ENCODE peak calls at places on chromosomes 13 and 19, in ten cellular contexts. One of them, this sample, is unnamed.
A peak's percentile ranks its signal among the peaks of the same experiment; 100 is the strongest.

GRCh38 chr19:55451522-55452380 is 8.7 kb upstream of the SHISA7 start:
- DNase-seq in pancreas: no peak
- DNase-seq in ovary: no peak
- DNase-seq in fibroblast of lung: no peak
- DNase-seq in upper lobe of right lung: no peak
- DNase-seq in tibial artery: no peak
- DNase-seq in spleen: no peak
- DNase-seq in breast epithelium: no peak
- DNase-seq in cardiac muscle cell: no peak
- DNase-seq in ascending aorta: no peak
- DNase-seq in this sample: no peak

GRCh38 chr19:56639217-56639616 is 3.7 kb upstream of the SMIM17 start:
- DNase-seq in pancreas: no peak
- DNase-seq in ovary: no peak
- DNase-seq in fibroblast of lung: peak; percentile 6
- DNase-seq in upper lobe of right lung: no peak
- DNase-seq in tibial artery: no peak
- DNase-seq in spleen: no peak
- DNase-seq in breast epithelium: no peak
- DNase-seq in cardiac muscle cell: peak; percentile 46
- DNase-seq in ascending aorta: no peak
- DNase-seq in this sample: no peak

GRCh38 chr13:112619730-112620639 is 32.0 kb upstream of the TUBGCP3 start:
- DNase-seq in pancreas: no peak
- DNase-seq in ovary: no peak
- DNase-seq in fibroblast of lung: peak; percentile 22
- DNase-seq in upper lobe of right lung: no peak
- DNase-seq in tibial artery: no peak
- DNase-seq in spleen: peak; percentile 30
- DNase-seq in breast epithelium: no peak
- DNase-seq in cardiac muscle cell: peak; percentile 86
- DNase-seq in ascending aorta: no peak
- DNase-seq in this sample: no peak

GRCh38 chr13:75353786-75354193 is 128.2 kb downstream of the TBC1D4 start:
- DNase-seq in pancreas: no peak
- DNase-seq in ovary: no peak
- DNase-seq in fibroblast of lung: no peak
- DNase-seq in upper lobe of right lung: no peak
- DNase-seq in tibial artery: no peak
- DNase-seq in spleen: no peak
- DNase-seq in breast epithelium: no peak
- DNase-seq in cardiac muscle cell: no peak
- DNase-seq in ascending aorta: no peak
- DNase-seq in this sample: no peak

GRCh38 chr13:76803831-76804230 is 82.4 kb downstream of the KCTD12 start:
- DNase-seq in pancreas: no peak
- DNase-seq in ovary: no peak
- DNase-seq in fibroblast of lung: no peak
- DNase-seq in upper lobe of right lung: no peak
- DNase-seq in tibial artery: peak; percentile 34
- DNase-seq in spleen: no peak
- DNase-seq in breast epithelium: no peak
- DNase-seq in cardiac muscle cell: no peak
- DNase-seq in ascending aorta: no peak
- DNase-seq in this sample: no peak

GRCh38 chr19:19049406-19049805 is 14.4 kb upstream of the SLC25A42 start:
- DNase-seq in pancreas: no peak
- DNase-seq in ovary: no peak
- DNase-seq in fibroblast of lung: peak; percentile 28
- DNase-seq in upper lobe of right lung: no peak
- DNase-seq in tibial artery: no peak
- DNase-seq in spleen: no peak
- DNase-seq in breast epithelium: no peak
- DNase-seq in cardiac muscle cell: no peak
- DNase-seq in ascending aorta: no peak
- DNase-seq in this sample: no peak

GRCh38 chr13:30779608-30780007 is 44.3 kb downstream of the ALOX5AP start:
- DNase-seq in pancreas: no peak
- DNase-seq in ovary: no peak
- DNase-seq in fibroblast of lung: no peak
- DNase-seq in upper lobe of right lung: no peak
- DNase-seq in tibial artery: no peak
- DNase-seq in spleen: no peak
- DNase-seq in breast epithelium: no peak
- DNase-seq in cardiac muscle cell: no peak
- DNase-seq in ascending aorta: no peak
- DNase-seq in this sample: no peak

GRCh38 chr13:50866817-50867640 is 23.5 kb upstream of the DLEU7 start:
- DNase-seq in pancreas: no peak
- DNase-seq in ovary: no peak
- DNase-seq in fibroblast of lung: no peak
- DNase-seq in upper lobe of right lung: no peak
- DNase-seq in tibial artery: no peak
- DNase-seq in spleen: no peak
- DNase-seq in breast epithelium: no peak
- DNase-seq in cardiac muscle cell: no peak
- DNase-seq in ascending aorta: no peak
- DNase-seq in this sample: no peak

GRCh38 chr19:31503211-31503610 is 154.0 kb upstream of the TSHZ3 start:
- DNase-seq in pancreas: no peak
- DNase-seq in ovary: no peak
- DNase-seq in fibroblast of lung: no peak
- DNase-seq in upper lobe of right lung: no peak
- DNase-seq in tibial artery: no peak
- DNase-seq in spleen: no peak
- DNase-seq in breast epithelium: no peak
- DNase-seq in cardiac muscle cell: no peak
- DNase-seq in ascending aorta: no peak
- DNase-seq in this sample: no peak

GRCh38 chr19:39310558-39311311 is 9.9 kb downstream of the LRFN1 start:
- DNase-seq in pancreas: no peak
- DNase-seq in ovary: no peak
- DNase-seq in fibroblast of lung: no peak
- DNase-seq in upper lobe of right lung: no peak
- DNase-seq in tibial artery: no peak
- DNase-seq in spleen: peak; percentile 32
- DNase-seq in breast epithelium: no peak
- DNase-seq in cardiac muscle cell: peak; percentile 68
- DNase-seq in ascending aorta: no peak
- DNase-seq in this sample: no peak

GRCh38 chr13:106101201-106101600 is 434.3 kb downstream of the EFNB2 start:
- DNase-seq in pancreas: no peak
- DNase-seq in ovary: no peak
- DNase-seq in fibroblast of lung: no peak
- DNase-seq in upper lobe of right lung: no peak
- DNase-seq in tibial artery: no peak
- DNase-seq in spleen: no peak
- DNase-seq in breast epithelium: no peak
- DNase-seq in cardiac muscle cell: no peak
- DNase-seq in ascending aorta: no peak
- DNase-seq in this sample: no peak

GRCh38 chr13:106103779-106104178 is 431.7 kb downstream of the EFNB2 start:
- DNase-seq in pancreas: no peak
- DNase-seq in ovary: no peak
- DNase-seq in fibroblast of lung: no peak
- DNase-seq in upper lobe of right lung: no peak
- DNase-seq in tibial artery: no peak
- DNase-seq in spleen: no peak
- DNase-seq in breast epithelium: no peak
- DNase-seq in cardiac muscle cell: no peak
- DNase-seq in ascending aorta: no peak
- DNase-seq in this sample: no peak

GRCh38 chr13:106105153-106105552 is 430.3 kb downstream of the EFNB2 start:
- DNase-seq in pancreas: no peak
- DNase-seq in ovary: no peak
- DNase-seq in fibroblast of lung: no peak
- DNase-seq in upper lobe of right lung: no peak
- DNase-seq in tibial artery: no peak
- DNase-seq in spleen: no peak
- DNase-seq in breast epithelium: no peak
- DNase-seq in cardiac muscle cell: no peak
- DNase-seq in ascending aorta: no peak
- DNase-seq in this sample: no peak

GRCh38 chr13:106104281-106104901 is 431.1 kb downstream of the EFNB2 start:
- DNase-seq in pancreas: no peak
- DNase-seq in ovary: no peak
- DNase-seq in fibroblast of lung: peak; percentile 83
- DNase-seq in upper lobe of right lung: no peak
- DNase-seq in tibial artery: no peak
- DNase-seq in spleen: no peak
- DNase-seq in breast epithelium: no peak
- DNase-seq in cardiac muscle cell: no peak
- DNase-seq in ascending aorta: no peak
- DNase-seq in this sample: no peak

DNA sequence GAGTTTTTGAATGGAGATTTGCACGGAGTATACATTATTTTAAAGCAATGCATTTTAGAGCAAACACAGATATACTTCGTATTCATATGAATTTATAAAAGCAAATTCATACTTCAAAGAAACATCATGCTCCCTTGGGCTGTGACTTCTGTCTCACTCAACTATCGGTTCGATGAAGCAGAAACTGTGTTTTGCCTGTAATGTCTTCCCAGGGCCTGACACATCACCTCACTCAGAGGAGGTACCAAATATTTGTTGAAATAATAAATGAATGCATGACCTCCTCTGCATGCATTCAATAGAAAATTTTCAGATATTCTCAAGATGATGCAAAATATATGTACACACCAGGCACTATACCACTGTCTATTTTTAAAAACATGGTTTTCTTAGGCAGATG is 432.7 kb downstream of the EFNB2 start:
- DNase-seq in pancreas: no peak
- DNase-seq in ovary: no peak
- DNase-seq in fibroblast of lung: no peak
- DNase-seq in upper lobe of right lung: no peak
- DNase-seq in tibial artery: no peak
- DNase-seq in spleen: no peak
- DNase-seq in breast epithelium: no peak
- DNase-seq in cardiac muscle cell: no peak
- DNase-seq in ascending aorta: no peak
- DNase-seq in this sample: no peak
- H3K4me1 ChIP-seq in pancreas: no peaks in the 10 kb centered on the region
- H3K4me1 ChIP-seq in ovary: no peaks in the 10 kb centered on the region
- H3K4me1 ChIP-seq in fibroblast of lung: peaks cover 11% of the 10 kb centered on the region
- H3K4me1 ChIP-seq in upper lobe of right lung: no peaks in the 10 kb centered on the region
- H3K4me1 ChIP-seq in tibial artery: no peaks in the 10 kb centered on the region
- H3K4me1 ChIP-seq in spleen: no peaks in the 10 kb centered on the region
- H3K4me1 ChIP-seq in breast epithelium: no peaks in the 10 kb centered on the region
- H3K4me1 ChIP-seq in cardiac muscle cell: peaks cover 13% of the 10 kb centered on the region
- H3K4me1 ChIP-seq in ascending aorta: no peaks in the 10 kb centered on the region
- H3K4me1 ChIP-seq in this sample: peaks cover 17% of the 10 kb centered on the region

GRCh38 chr19:13505761-13506549 is at the start of gene CACNA1A:
- DNase-seq in pancreas: no peak
- DNase-seq in ovary: no peak
- DNase-seq in fibroblast of lung: no peak
- DNase-seq in upper lobe of right lung: no peak
- DNase-seq in tibial artery: no peak
- DNase-seq in spleen: no peak
- DNase-seq in breast epithelium: no peak
- DNase-seq in cardiac muscle cell: peak; percentile 69
- DNase-seq in ascending aorta: no peak
- DNase-seq in this sample: no peak

GRCh38 chr19:13505164-13505695 is 1.0 kb downstream of the CACNA1A start:
- DNase-seq in pancreas: no peak
- DNase-seq in ovary: no peak
- DNase-seq in fibroblast of lung: no peak
- DNase-seq in upper lobe of right lung: no peak
- DNase-seq in tibial artery: no peak
- DNase-seq in spleen: no peak
- DNase-seq in breast epithelium: no peak
- DNase-seq in cardiac muscle cell: no peak
- DNase-seq in ascending aorta: no peak
- DNase-seq in this sample: no peak

GRCh38 chr19:13506550-13506878 is 235 bp upstream of the CACNA1A start:
- DNase-seq in pancreas: no peak
- DNase-seq in ovary: no peak
- DNase-seq in fibroblast of lung: no peak
- DNase-seq in upper lobe of right lung: no peak
- DNase-seq in tibial artery: no peak
- DNase-seq in spleen: no peak
- DNase-seq in breast epithelium: no peak
- DNase-seq in cardiac muscle cell: peak; percentile 23
- DNase-seq in ascending aorta: no peak
- DNase-seq in this sample: no peak

GRCh38 chr19:13503570-13504235 is 2.6 kb downstream of the CACNA1A start:
- DNase-seq in pancreas: no peak
- DNase-seq in ovary: no peak
- DNase-seq in fibroblast of lung: no peak
- DNase-seq in upper lobe of right lung: no peak
- DNase-seq in tibial artery: no peak
- DNase-seq in spleen: no peak
- DNase-seq in breast epithelium: no peak
- DNase-seq in cardiac muscle cell: no peak
- DNase-seq in ascending aorta: no peak
- DNase-seq in this sample: no peak

GRCh38 chr19:13507053-13507611 is 853 bp upstream of the CACNA1A start:
- DNase-seq in pancreas: no peak
- DNase-seq in ovary: no peak
- DNase-seq in fibroblast of lung: no peak
- DNase-seq in upper lobe of right lung: no peak
- DNase-seq in tibial artery: no peak
- DNase-seq in spleen: no peak
- DNase-seq in breast epithelium: no peak
- DNase-seq in cardiac muscle cell: peak; percentile 18
- DNase-seq in ascending aorta: no peak
- DNase-seq in this sample: no peak
- H3K4me3 ChIP-seq in pancreas: no peak overlapping the region
- H3K4me3 ChIP-seq in ovary: no peak overlapping the region
- H3K4me3 ChIP-seq in fibroblast of lung: no peak overlapping the region
- H3K4me3 ChIP-seq in upper lobe of right lung: no peak overlapping the region
- H3K4me3 ChIP-seq in tibial artery: no peak overlapping the region
- H3K4me3 ChIP-seq in spleen: no peak overlapping the region
- H3K4me3 ChIP-seq in breast epithelium: no peak overlapping the region
- H3K4me3 ChIP-seq in cardiac muscle cell: peak overlapping the region; percentile 56
- H3K4me3 ChIP-seq in ascending aorta: no peak overlapping the region
- H3K4me3 ChIP-seq in this sample: no peak overlapping the region

DNA sequence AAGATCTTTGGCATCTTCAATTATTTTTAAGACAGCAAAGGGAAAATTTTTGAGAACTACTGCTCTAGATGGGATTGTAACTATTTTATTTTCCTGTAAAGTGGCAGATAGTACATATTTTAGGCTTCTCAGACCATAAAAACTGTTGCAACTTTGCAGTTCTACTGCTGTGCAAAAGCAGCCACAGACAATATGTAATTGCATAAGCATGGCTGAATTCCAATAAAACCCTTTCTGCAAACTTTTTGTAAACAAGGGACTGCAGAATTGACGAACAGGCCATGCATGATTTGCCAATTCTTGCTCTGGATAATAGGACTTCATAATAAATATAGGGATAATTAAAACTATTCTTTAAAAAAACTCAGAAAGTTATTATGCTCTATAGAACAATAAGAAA is 149.1 kb downstream of the SLITRK5 start:
- DNase-seq in pancreas: no peak
- DNase-seq in ovary: no peak
- DNase-seq in fibroblast of lung: peak; percentile 88
- DNase-seq in upper lobe of right lung: no peak
- DNase-seq in tibial artery: no peak
- DNase-seq in spleen: no peak
- DNase-seq in breast epithelium: no peak
- DNase-seq in cardiac muscle cell: no peak
- DNase-seq in ascending aorta: no peak
- DNase-seq in this sample: no peak
- H3K4me1 ChIP-seq in pancreas: no peaks in the 10 kb centered on the region
- H3K4me1 ChIP-seq in ovary: no peaks in the 10 kb centered on the region
- H3K4me1 ChIP-seq in fibroblast of lung: no peaks in the 10 kb centered on the region
- H3K4me1 ChIP-seq in upper lobe of right lung: no peaks in the 10 kb centered on the region
- H3K4me1 ChIP-seq in tibial artery: no peaks in the 10 kb centered on the region
- H3K4me1 ChIP-seq in spleen: no peaks in the 10 kb centered on the region
- H3K4me1 ChIP-seq in breast epithelium: no peaks in the 10 kb centered on the region
- H3K4me1 ChIP-seq in cardiac muscle cell: no peaks in the 10 kb centered on the region
- H3K4me1 ChIP-seq in ascending aorta: no peaks in the 10 kb centered on the region
- H3K4me1 ChIP-seq in this sample: no peaks in the 10 kb centered on the region

GRCh38 chr19:8342316-8342683 is 762 bp downstream of the KANK3 start:
- DNase-seq in pancreas: no peak
- DNase-seq in ovary: no peak
- DNase-seq in fibroblast of lung: no peak
- DNase-seq in upper lobe of right lung: no peak
- DNase-seq in tibial artery: no peak
- DNase-seq in spleen: no peak
- DNase-seq in breast epithelium: no peak
- DNase-seq in cardiac muscle cell: no peak
- DNase-seq in ascending aorta: no peak
- DNase-seq in this sample: no peak
- H3K4me3 ChIP-seq in pancreas: no peak overlapping the region
- H3K4me3 ChIP-seq in ovary: no peak overlapping the region
- H3K4me3 ChIP-seq in fibroblast of lung: no peak overlapping the region
- H3K4me3 ChIP-seq in upper lobe of right lung: peak overlapping the region; percentile 80
- H3K4me3 ChIP-seq in tibial artery: peak overlapping the region; percentile 81
- H3K4me3 ChIP-seq in spleen: peak overlapping the region; percentile 75
- H3K4me3 ChIP-seq in breast epithelium: peak overlapping the region; percentile 49
- H3K4me3 ChIP-seq in cardiac muscle cell: no peak overlapping the region
- H3K4me3 ChIP-seq in ascending aorta: peak overlapping the region; percentile 57
- H3K4me3 ChIP-seq in this sample: peak overlapping the region; percentile 84

This sample was measured in heart right ventricle.